ENCODE peak calls at places on chromosomes 16 and 17, in five cellular contexts. Z, M, P, S and X are unnamed samples.

GRCh38 chr17:47240806-47241205 is 12.8 kb upstream of the ITGB3 start:
- DNase-seq in Z (no peak), M (no peak), P (no peak), S (no peak), X (no peak)

GRCh38 chr16:3652373-3653037 is 2.0 kb upstream of the DNASE1 start:
- DNase-seq in Z (no peak), M (no peak), P (no peak), S (no peak), X (peak)

GRCh38 chr17:35766903-35767510 is 6.3 kb downstream of the C17orf50 start:
- DNase-seq in Z (peak), M (no peak), P (no peak), S (peak), X (peak)

GRCh38 chr17:63578769-63579111 is 22.0 kb upstream of the TACO1 start:
- DNase-seq in Z (no peak), M (no peak), P (no peak), S (no peak), X (no peak)

GRCh38 chr16:23323224-23324030 is 21.3 kb downstream of the SCNN1B start:
- DNase-seq in Z (no peak), M (no peak), P (no peak), S (no peak), X (no peak)

GRCh38 chr16:75733305-75734141 is 7.2 kb upstream of the CPHXL start:
- DNase-seq in Z (no peak), M (no peak), P (peak), S (no peak), X (no peak)

GRCh38 chr17:50661795-50662391 is 27.2 kb downstream of the ABCC3 start:
- DNase-seq in Z (no peak), M (no peak), P (peak), S (no peak), X (peak)

GRCh38 chr16:3138823-3139426 is 4.1 kb downstream of the ZNF213 start:
- DNase-seq in Z (no peak), M (no peak), P (no peak), S (no peak), X (no peak)

GRCh38 chr17:42067371-42068180 is 17.2 kb upstream of the C17orf113 start:
- DNase-seq in Z (peak), M (peak), P (peak), S (peak), X (peak)

GRCh38 chr17:38702900-38703741 is 2.0 kb upstream of the MLLT6 start:
- DNase-seq in Z (no peak), M (no peak), P (no peak), S (no peak), X (no peak)

GRCh38 chr16:11528053-11528452 is 58.7 kb downstream of the LITAF start:
- DNase-seq in Z (no peak), M (no peak), P (no peak), S (no peak), X (no peak)

GRCh38 chr17:75346906-75347305 is 57.7 kb upstream of the SLC25A19 start:
- DNase-seq in Z (no peak), M (no peak), P (no peak), S (no peak), X (no peak)

GRCh38 chr16:75820672-75821071 is 94.4 kb upstream of the CPHXL start:
- DNase-seq in Z (no peak), M (no peak), P (no peak), S (no peak), X (no peak)

GRCh38 chr16:65214196-65214595 is 92.3 kb upstream of the CDH11 start:
- DNase-seq in Z (no peak), M (no peak), P (no peak), S (no peak), X (no peak)

GRCh38 chr17:59762022-59762825 is 54.8 kb downstream of the VMP1 start:
- DNase-seq in Z (no peak), M (no peak), P (no peak), S (no peak), X (no peak)

GRCh38 chr16:27547134-27547533 is 2.6 kb downstream of the GTF3C1 start:
- DNase-seq in Z (no peak), M (no peak), P (peak), S (no peak), X (no peak)

GRCh38 chr17:4852504-4853075 is 19.4 kb downstream of the MINK1 start:
- DNase-seq in Z (no peak), M (peak), P (no peak), S (peak), X (no peak)

GRCh38 chr17:49566668-49567071 is 9.0 kb upstream of the NXPH3 start:
- DNase-seq in Z (no peak), M (no peak), P (peak), S (no peak), X (no peak)